ENCODE peak calls at places on chromosomes 12 and 14, in seven cellular contexts. L, F, D, B, H, X and J are unnamed samples.
A peak's percentile ranks its signal among the peaks of the same experiment; 100 is the strongest.

GRCh38 chr12:68109001-68109400 is 50.5 kb downstream of the IFNG start:
- DNase-seq in L (no peak), F (no peak), D (no peak), B (no peak), H (no peak), X (no peak), J (no peak)

GRCh38 chr14:21476526-21476924 is 234 bp downstream of the RAB2B start:
- DNase-seq in L (no peak), F (peak; percentile 85), D (no peak), B (no peak), H (no peak), X (peak; percentile 84), J (no peak)

GRCh38 chr12:111446044-111446581 is 40.4 kb downstream of the SH2B3 start:
- DNase-seq in L (no peak), F (no peak), D (no peak), B (no peak), H (no peak), X (no peak), J (no peak)

GRCh38 chr12:12156116-12156515 is 85.4 kb downstream of the BCL2L14 start:
- DNase-seq in L (no peak), F (no peak), D (no peak), B (no peak), H (no peak), X (no peak), J (no peak)

GRCh38 chr14:78446807-78447206 is 276.6 kb downstream of the NRXN3 start:
- DNase-seq in L (no peak), F (peak; percentile 41), D (peak; percentile 73), B (peak; percentile 7), H (no peak), X (no peak), J (peak; percentile 9)

GRCh38 chr12:80778005-80778541 is 61.4 kb downstream of the MYF5 start:
- DNase-seq in L (peak; percentile 66), F (no peak), D (peak; percentile 10), B (no peak), H (peak; percentile 86), X (no peak), J (peak; percentile 29)

GRCh38 chr12:26823391-26823790 is 9.6 kb downstream of the ITPR2 start:
- DNase-seq in L (no peak), F (no peak), D (no peak), B (no peak), H (no peak), X (no peak), J (no peak)

GRCh38 chr12:118288174-118288573 is 84.5 kb downstream of the TAOK3 start:
- DNase-seq in L (no peak), F (no peak), D (no peak), B (no peak), H (no peak), X (no peak), J (no peak)

GRCh38 chr12:50926415-50926814 is 25.9 kb upstream of the HIGD1C start:
- DNase-seq in L (no peak), F (no peak), D (no peak), B (no peak), H (no peak), X (no peak), J (no peak)